ENCODE peak calls at places on chromosomes 4 and X, in ten cellular contexts. One of them, this sample, is unnamed.

GRCh38 chr4:24244663-24245519 is 339.5 kb downstream of the DHX15 start:
- DNase-seq in cardiac septum: peak
- DNase-seq in progenitor cell of endocrine pancreas: no peak
- DNase-seq in cardiac fibroblast: peak
- DNase-seq in fibroblast of mammary gland: peak
- DNase-seq in cardiac muscle cell: peak
- DNase-seq in right lobe of liver: no peak
- DNase-seq in LHCN-M2: no peak
- DNase-seq in hypothalamus: no peak
- DNase-seq in central memory CD4-positive, alpha-beta T cell: no peak
- DNase-seq in this sample: peak

GRCh38 chr4:32789026-32789608 is 2068.9 kb downstream of the PCDH7 start:
- DNase-seq in cardiac septum: no peak
- DNase-seq in cardiac fibroblast: peak
- DNase-seq in hypothalamus: no peak
- DNase-seq in LHCN-M2: no peak
- DNase-seq in central memory CD4-positive, alpha-beta T cell: no peak
- DNase-seq in progenitor cell of endocrine pancreas: no peak
- DNase-seq in right lobe of liver: no peak
- DNase-seq in cardiac muscle cell: no peak
- DNase-seq in fibroblast of mammary gland: peak
- DNase-seq in this sample: peak

GRCh38 chr4:36313687-36314086 is 32.3 kb downstream of the DTHD1 start:
- DNase-seq in cardiac muscle cell: no peak
- DNase-seq in LHCN-M2: no peak
- DNase-seq in right lobe of liver: no peak
- DNase-seq in fibroblast of mammary gland: no peak
- DNase-seq in cardiac fibroblast: no peak
- DNase-seq in hypothalamus: no peak
- DNase-seq in central memory CD4-positive, alpha-beta T cell: no peak
- DNase-seq in cardiac septum: no peak
- DNase-seq in progenitor cell of endocrine pancreas: no peak
- DNase-seq in this sample: no peak

GRCh38 chrX:124863303-124863702 is 456.4 kb upstream of the TEX13C start:
- DNase-seq in fibroblast of mammary gland: no peak
- DNase-seq in cardiac muscle cell: no peak
- DNase-seq in central memory CD4-positive, alpha-beta T cell: no peak
- DNase-seq in hypothalamus: no peak
- DNase-seq in cardiac fibroblast: no peak
- DNase-seq in right lobe of liver: no peak
- DNase-seq in LHCN-M2: no peak
- DNase-seq in cardiac septum: no peak
- DNase-seq in progenitor cell of endocrine pancreas: no peak
- DNase-seq in this sample: no peak

GRCh38 chrX:4850312-4850711 is 1136.9 kb upstream of the PRKX start:
- DNase-seq in central memory CD4-positive, alpha-beta T cell: no peak
- DNase-seq in cardiac fibroblast: no peak
- DNase-seq in cardiac muscle cell: no peak
- DNase-seq in LHCN-M2: no peak
- DNase-seq in cardiac septum: no peak
- DNase-seq in progenitor cell of endocrine pancreas: no peak
- DNase-seq in right lobe of liver: no peak
- DNase-seq in hypothalamus: peak
- DNase-seq in fibroblast of mammary gland: no peak
- DNase-seq in this sample: no peak

GRCh38 chrX:153967536-153968214 is 3.9 kb downstream of the HCFC1 start:
- DNase-seq in central memory CD4-positive, alpha-beta T cell: peak
- DNase-seq in fibroblast of mammary gland: no peak
- DNase-seq in right lobe of liver: peak
- DNase-seq in cardiac septum: no peak
- DNase-seq in LHCN-M2: no peak
- DNase-seq in hypothalamus: no peak
- DNase-seq in cardiac fibroblast: no peak
- DNase-seq in cardiac muscle cell: no peak
- DNase-seq in progenitor cell of endocrine pancreas: no peak
- DNase-seq in this sample: no peak

GRCh38 chr4:99334880-99335279 is 13.7 kb upstream of the ADH1B start:
- DNase-seq in cardiac muscle cell: no peak
- DNase-seq in progenitor cell of endocrine pancreas: no peak
- DNase-seq in cardiac septum: no peak
- DNase-seq in central memory CD4-positive, alpha-beta T cell: no peak
- DNase-seq in fibroblast of mammary gland: no peak
- DNase-seq in hypothalamus: no peak
- DNase-seq in cardiac fibroblast: no peak
- DNase-seq in LHCN-M2: no peak
- DNase-seq in right lobe of liver: no peak
- DNase-seq in this sample: no peak

GRCh38 chrX:17376381-17377046 is 1.5 kb downstream of the NHS start:
- DNase-seq in cardiac fibroblast: peak
- DNase-seq in central memory CD4-positive, alpha-beta T cell: no peak
- DNase-seq in cardiac muscle cell: peak
- DNase-seq in progenitor cell of endocrine pancreas: no peak
- DNase-seq in fibroblast of mammary gland: peak
- DNase-seq in cardiac septum: no peak
- DNase-seq in LHCN-M2: no peak
- DNase-seq in hypothalamus: no peak
- DNase-seq in right lobe of liver: peak
- DNase-seq in this sample: no peak

GRCh38 chrX:109472939-109473713 is 8.8 kb downstream of the GUCY2F start:
- DNase-seq in LHCN-M2: peak
- DNase-seq in hypothalamus: no peak
- DNase-seq in fibroblast of mammary gland: peak
- DNase-seq in right lobe of liver: no peak
- DNase-seq in cardiac muscle cell: peak
- DNase-seq in central memory CD4-positive, alpha-beta T cell: no peak
- DNase-seq in progenitor cell of endocrine pancreas: peak
- DNase-seq in cardiac fibroblast: peak
- DNase-seq in cardiac septum: no peak
- DNase-seq in this sample: peak

This sample was measured in H4.